ENCODE peak calls at places on chromosome 11, in five cellular contexts. U is NCI-H460; A is GM06990; Y is RWPE1; N is effector memory CD4-positive, alpha-beta T cell. X is an unnamed sample.

GRCh38 chr11:35717043-35717442 is 54.5 kb downstream of the TRIM44 start:
- DNase-seq in U (no peak), A (no peak), Y (no peak), N (no peak), X (no peak)

GRCh38 chr11:88535916-88536547 is 198.5 kb upstream of the CTSC start:
- DNase-seq in U (peak), A (peak), Y (peak), N (no peak), X (no peak)

GRCh38 chr11:48056325-48057183 is 76.2 kb downstream of the PTPRJ start:
- DNase-seq in U (no peak), A (no peak), Y (no peak), N (no peak), X (no peak)

GRCh38 chr11:123434262-123434661 is 4.2 kb downstream of the GRAMD1B start:
- DNase-seq in U (no peak), A (no peak), Y (peak), N (no peak), X (no peak)

GRCh38 chr11:64742087-64742939 is 1.6 kb downstream of the RASGRP2 start:
- DNase-seq in U (no peak), A (peak), Y (no peak), N (no peak), X (no peak)

GRCh38 chr11:93192163-93192562 is 5.6 kb downstream of the SLC36A4 start:
- DNase-seq in U (no peak), A (no peak), Y (no peak), N (no peak), X (no peak)

GRCh38 chr11:107716884-107717532 is 5.2 kb upstream of the SLN start:
- DNase-seq in U (no peak), A (no peak), Y (no peak), N (no peak), X (no peak)

GRCh38 chr11:19920982-19921381 is 208.3 kb downstream of the NAV2 start:
- DNase-seq in U (no peak), A (no peak), Y (no peak), N (no peak), X (no peak)

GRCh38 chr11:124799384-124800225 is 601 bp downstream of the MSANTD2 start:
- DNase-seq in U (no peak), A (peak), Y (peak), N (peak), X (no peak)

GRCh38 chr11:121688860-121689614 is 236.3 kb upstream of the SORL1-AS1 start:
- DNase-seq in U (no peak), A (no peak), Y (no peak), N (no peak), X (no peak)

GRCh38 chr11:77066229-77067023 is at the start of gene CAPN5:
- DNase-seq in U (peak), A (peak), Y (peak), N (peak), X (peak)

GRCh38 chr11:80815752-80816453 is 1375.1 kb upstream of the TENM4 start:
- DNase-seq in U (no peak), A (peak), Y (no peak), N (no peak), X (no peak)

GRCh38 chr11:71525188-71525937 is 1.7 kb upstream of the KRTAP5-7 start:
- DNase-seq in U (no peak), A (no peak), Y (no peak), N (no peak), X (no peak)

GRCh38 chr11:12090061-12090572 is 20.3 kb upstream of the MICAL2 start:
- DNase-seq in U (no peak), A (no peak), Y (peak), N (no peak), X (no peak)

GRCh38 chr11:10529279-10529678 is 11.7 kb downstream of the RNF141 start:
- DNase-seq in U (no peak), A (no peak), Y (no peak), N (no peak), X (no peak)

GRCh38 chr11:95154514-95154913 is 64.9 kb downstream of the ENDOD1 start:
- DNase-seq in U (peak), A (peak), Y (peak), N (peak), X (no peak)

GRCh38 chr11:111775024-111775710 is 9.0 kb upstream of the PPP2R1B start:
- DNase-seq in U (no peak), A (no peak), Y (no peak), N (no peak), X (peak)

GRCh38 chr11:132632641-132633124 is 899.6 kb downstream of the OPCML start:
- DNase-seq in U (peak), A (no peak), Y (peak), N (no peak), X (no peak)

GRCh38 chr11:118048472-118049370 is 28.2 kb upstream of the TMPRSS4 start:
- DNase-seq in U (no peak), A (no peak), Y (no peak), N (no peak), X (no peak)

GRCh38 chr11:533049-533585 is 2.3 kb downstream of the HRAS start:
- DNase-seq in U (no peak), A (no peak), Y (no peak), N (no peak), X (no peak)

GRCh38 chr11:35322321-35322979 is 96.9 kb downstream of the SLC1A2 start:
- DNase-seq in U (no peak), A (no peak), Y (no peak), N (no peak), X (no peak)

GRCh38 chr11:64246874-64247728 is at the start of gene PPP1R14B:
- DNase-seq in U (peak), A (peak), Y (peak), N (peak), X (peak)

GRCh38 chr11:10305964-10306918 is 1.4 kb downstream of the ADM start:
- DNase-seq in U (no peak), A (peak), Y (peak), N (no peak), X (no peak)

X was measured in ascending aorta.